ENCODE peak calls at places on chromosomes 5 and 9, in ten cellular contexts. One of them, this sample, is unnamed.

GRCh38 chr5:134451618-134452505 is 40.2 kb upstream of the CDKN2AIPNL start:
- DNase-seq in NCI-H2081: no peak
- DNase-seq in cardiac fibroblast: peak
- DNase-seq in H54: peak
- DNase-seq in fibroblast of the conjunctiva: peak
- DNase-seq in anterior cingulate cortex: peak
- DNase-seq in mucosa of gallbladder: peak
- DNase-seq in type B pancreatic cell: no peak
- DNase-seq in aorta: peak
- DNase-seq in mesenchymal stem cell: peak
- DNase-seq in this sample: no peak

GRCh38 chr5:127766556-127767335 is 63.6 kb downstream of the CCDC192 start:
- DNase-seq in NCI-H2081: no peak
- DNase-seq in cardiac fibroblast: peak
- DNase-seq in H54: no peak
- DNase-seq in fibroblast of the conjunctiva: no peak
- DNase-seq in anterior cingulate cortex: no peak
- DNase-seq in mucosa of gallbladder: no peak
- DNase-seq in type B pancreatic cell: no peak
- DNase-seq in aorta: no peak
- DNase-seq in mesenchymal stem cell: no peak
- DNase-seq in this sample: no peak

GRCh38 chr5:63154480-63155309 is 576.1 kb downstream of the LRRC70 start:
- DNase-seq in NCI-H2081: no peak
- DNase-seq in cardiac fibroblast: no peak
- DNase-seq in H54: no peak
- DNase-seq in fibroblast of the conjunctiva: no peak
- DNase-seq in anterior cingulate cortex: no peak
- DNase-seq in mucosa of gallbladder: peak
- DNase-seq in type B pancreatic cell: no peak
- DNase-seq in aorta: no peak
- DNase-seq in mesenchymal stem cell: no peak
- DNase-seq in this sample: no peak

GRCh38 chr5:163658702-163659567 is 153.5 kb downstream of the MAT2B start:
- DNase-seq in NCI-H2081: peak
- DNase-seq in cardiac fibroblast: no peak
- DNase-seq in H54: no peak
- DNase-seq in fibroblast of the conjunctiva: peak
- DNase-seq in anterior cingulate cortex: no peak
- DNase-seq in mucosa of gallbladder: no peak
- DNase-seq in type B pancreatic cell: no peak
- DNase-seq in aorta: no peak
- DNase-seq in mesenchymal stem cell: peak
- DNase-seq in this sample: no peak

GRCh38 chr5:177607452-177608192 is 7.7 kb downstream of the B4GALT7 start:
- DNase-seq in NCI-H2081: peak
- DNase-seq in cardiac fibroblast: peak
- DNase-seq in H54: peak
- DNase-seq in fibroblast of the conjunctiva: peak
- DNase-seq in anterior cingulate cortex: peak
- DNase-seq in mucosa of gallbladder: peak
- DNase-seq in type B pancreatic cell: peak
- DNase-seq in aorta: peak
- DNase-seq in mesenchymal stem cell: peak
- DNase-seq in this sample: peak

GRCh38 chr5:143117821-143118220 is 285.7 kb downstream of the NR3C1 start:
- DNase-seq in NCI-H2081: no peak
- DNase-seq in cardiac fibroblast: no peak
- DNase-seq in H54: no peak
- DNase-seq in fibroblast of the conjunctiva: no peak
- DNase-seq in anterior cingulate cortex: no peak
- DNase-seq in mucosa of gallbladder: no peak
- DNase-seq in type B pancreatic cell: no peak
- DNase-seq in aorta: no peak
- DNase-seq in mesenchymal stem cell: no peak
- DNase-seq in this sample: no peak

GRCh38 chr5:99543841-99544240 is 615.0 kb upstream of the CHD1 start:
- DNase-seq in NCI-H2081: no peak
- DNase-seq in cardiac fibroblast: peak
- DNase-seq in H54: no peak
- DNase-seq in fibroblast of the conjunctiva: no peak
- DNase-seq in anterior cingulate cortex: no peak
- DNase-seq in mucosa of gallbladder: no peak
- DNase-seq in type B pancreatic cell: no peak
- DNase-seq in aorta: no peak
- DNase-seq in mesenchymal stem cell: no peak
- DNase-seq in this sample: no peak

GRCh38 chr5:127029513-127030258 is 672 bp downstream of the MARCHF3 start:
- DNase-seq in NCI-H2081: peak
- DNase-seq in cardiac fibroblast: peak
- DNase-seq in H54: no peak
- DNase-seq in fibroblast of the conjunctiva: peak
- DNase-seq in anterior cingulate cortex: no peak
- DNase-seq in mucosa of gallbladder: peak
- DNase-seq in type B pancreatic cell: peak
- DNase-seq in aorta: peak
- DNase-seq in mesenchymal stem cell: peak
- DNase-seq in this sample: peak

GRCh38 chr9:100028201-100028784 is 70.5 kb downstream of the ERP44 start:
- DNase-seq in NCI-H2081: peak
- DNase-seq in cardiac fibroblast: peak
- DNase-seq in H54: peak
- DNase-seq in fibroblast of the conjunctiva: peak
- DNase-seq in anterior cingulate cortex: peak
- DNase-seq in mucosa of gallbladder: peak
- DNase-seq in type B pancreatic cell: peak
- DNase-seq in aorta: peak
- DNase-seq in mesenchymal stem cell: peak
- DNase-seq in this sample: peak

GRCh38 chr9:126496781-126497667 is 116.7 kb upstream of the LMX1B start:
- DNase-seq in NCI-H2081: no peak
- DNase-seq in cardiac fibroblast: no peak
- DNase-seq in H54: no peak
- DNase-seq in fibroblast of the conjunctiva: no peak
- DNase-seq in anterior cingulate cortex: no peak
- DNase-seq in mucosa of gallbladder: no peak
- DNase-seq in type B pancreatic cell: no peak
- DNase-seq in aorta: peak
- DNase-seq in mesenchymal stem cell: no peak
- DNase-seq in this sample: no peak

GRCh38 chr5:144460608-144461007 is 289.9 kb downstream of the KCTD16 start:
- DNase-seq in NCI-H2081: no peak
- DNase-seq in cardiac fibroblast: no peak
- DNase-seq in H54: no peak
- DNase-seq in fibroblast of the conjunctiva: no peak
- DNase-seq in anterior cingulate cortex: no peak
- DNase-seq in mucosa of gallbladder: no peak
- DNase-seq in type B pancreatic cell: no peak
- DNase-seq in aorta: no peak
- DNase-seq in mesenchymal stem cell: no peak
- DNase-seq in this sample: no peak

GRCh38 chr5:159788835-159789331 is 127.4 kb upstream of the ADRA1B start:
- DNase-seq in NCI-H2081: no peak
- DNase-seq in cardiac fibroblast: no peak
- DNase-seq in H54: no peak
- DNase-seq in fibroblast of the conjunctiva: no peak
- DNase-seq in anterior cingulate cortex: no peak
- DNase-seq in mucosa of gallbladder: no peak
- DNase-seq in type B pancreatic cell: no peak
- DNase-seq in aorta: no peak
- DNase-seq in mesenchymal stem cell: no peak
- DNase-seq in this sample: peak

GRCh38 chr5:159316519-159317383 is 13.5 kb downstream of the IL12B start:
- DNase-seq in NCI-H2081: peak
- DNase-seq in cardiac fibroblast: peak
- DNase-seq in H54: peak
- DNase-seq in fibroblast of the conjunctiva: peak
- DNase-seq in anterior cingulate cortex: no peak
- DNase-seq in mucosa of gallbladder: peak
- DNase-seq in type B pancreatic cell: no peak
- DNase-seq in aorta: no peak
- DNase-seq in mesenchymal stem cell: peak
- DNase-seq in this sample: no peak

GRCh38 chr5:179802950-179803562 is 3.6 kb downstream of the MGAT4B start:
- DNase-seq in NCI-H2081: peak
- DNase-seq in cardiac fibroblast: no peak
- DNase-seq in H54: no peak
- DNase-seq in fibroblast of the conjunctiva: no peak
- DNase-seq in anterior cingulate cortex: no peak
- DNase-seq in mucosa of gallbladder: no peak
- DNase-seq in type B pancreatic cell: no peak
- DNase-seq in aorta: no peak
- DNase-seq in mesenchymal stem cell: no peak
- DNase-seq in this sample: no peak

GRCh38 chr5:66285343-66285942 is 141.3 kb downstream of the SREK1 start:
- DNase-seq in NCI-H2081: no peak
- DNase-seq in cardiac fibroblast: no peak
- DNase-seq in H54: no peak
- DNase-seq in fibroblast of the conjunctiva: no peak
- DNase-seq in anterior cingulate cortex: no peak
- DNase-seq in mucosa of gallbladder: no peak
- DNase-seq in type B pancreatic cell: no peak
- DNase-seq in aorta: no peak
- DNase-seq in mesenchymal stem cell: no peak
- DNase-seq in this sample: no peak

GRCh38 chr5:30937070-30937469 is 256.4 kb upstream of the CDH6 start:
- DNase-seq in NCI-H2081: no peak
- DNase-seq in cardiac fibroblast: no peak
- DNase-seq in H54: no peak
- DNase-seq in fibroblast of the conjunctiva: no peak
- DNase-seq in anterior cingulate cortex: no peak
- DNase-seq in mucosa of gallbladder: no peak
- DNase-seq in type B pancreatic cell: no peak
- DNase-seq in aorta: no peak
- DNase-seq in mesenchymal stem cell: no peak
- DNase-seq in this sample: no peak

GRCh38 chr5:74476197-74477081 is 164.1 kb downstream of the ENC1 start:
- DNase-seq in NCI-H2081: no peak
- DNase-seq in cardiac fibroblast: no peak
- DNase-seq in H54: no peak
- DNase-seq in fibroblast of the conjunctiva: no peak
- DNase-seq in anterior cingulate cortex: no peak
- DNase-seq in mucosa of gallbladder: no peak
- DNase-seq in type B pancreatic cell: no peak
- DNase-seq in aorta: no peak
- DNase-seq in mesenchymal stem cell: no peak
- DNase-seq in this sample: no peak

GRCh38 chr5:170151105-170151831 is 45.6 kb downstream of the FOXI1 start:
- DNase-seq in NCI-H2081: no peak
- DNase-seq in cardiac fibroblast: peak
- DNase-seq in H54: peak
- DNase-seq in fibroblast of the conjunctiva: no peak
- DNase-seq in anterior cingulate cortex: no peak
- DNase-seq in mucosa of gallbladder: peak
- DNase-seq in type B pancreatic cell: peak
- DNase-seq in aorta: peak
- DNase-seq in mesenchymal stem cell: peak
- DNase-seq in this sample: peak

GRCh38 chr5:159510282-159510681 is 180.0 kb upstream of the IL12B start:
- DNase-seq in NCI-H2081: no peak
- DNase-seq in cardiac fibroblast: no peak
- DNase-seq in H54: peak
- DNase-seq in fibroblast of the conjunctiva: peak
- DNase-seq in anterior cingulate cortex: no peak
- DNase-seq in mucosa of gallbladder: peak
- DNase-seq in type B pancreatic cell: peak
- DNase-seq in aorta: no peak
- DNase-seq in mesenchymal stem cell: peak
- DNase-seq in this sample: peak